ENCODE peak calls at places on chromosomes 16 and 17, in six cellular contexts. One of them, this sample, is unnamed. For H3K36me3 and H3K4me1, the result is how much of the 10 kb centered on the place peaks cover.

GRCh38 chr16:79838860-79839259 is 238.3 kb upstream of the MAF start:
- DNase-seq in Caco-2: no peak
- DNase-seq in esophagus squamous epithelium: no peak
- DNase-seq in GM23248: peak
- DNase-seq in tibial artery: no peak
- DNase-seq in CD4-positive, alpha-beta memory T cell: no peak
- DNase-seq in this sample: no peak

GRCh38 chr16:5508371-5508770 is 410.8 kb upstream of the EEF2KMT start:
- DNase-seq in Caco-2: no peak
- DNase-seq in esophagus squamous epithelium: no peak
- DNase-seq in GM23248: no peak
- DNase-seq in tibial artery: no peak
- DNase-seq in CD4-positive, alpha-beta memory T cell: no peak
- DNase-seq in this sample: no peak

GRCh38 chr17:81043725-81044427 is 8.9 kb downstream of the BAIAP2 start:
- DNase-seq in Caco-2: peak
- DNase-seq in esophagus squamous epithelium: no peak
- DNase-seq in GM23248: no peak
- DNase-seq in tibial artery: no peak
- DNase-seq in CD4-positive, alpha-beta memory T cell: no peak
- DNase-seq in this sample: no peak

GRCh38 chr17:82317394-82318168 is at the start of gene CD7:
- DNase-seq in Caco-2: no peak
- DNase-seq in esophagus squamous epithelium: no peak
- DNase-seq in GM23248: no peak
- DNase-seq in tibial artery: no peak
- DNase-seq in CD4-positive, alpha-beta memory T cell: peak
- DNase-seq in this sample: no peak

GRCh38 chr16:5336898-5337297 is 239.3 kb upstream of the EEF2KMT start:
- DNase-seq in Caco-2: no peak
- DNase-seq in esophagus squamous epithelium: no peak
- DNase-seq in GM23248: no peak
- DNase-seq in tibial artery: no peak
- DNase-seq in CD4-positive, alpha-beta memory T cell: no peak
- DNase-seq in this sample: no peak

GRCh38 chr16:88531931-88532433 is 38.2 kb upstream of the ZC3H18 start:
- DNase-seq in Caco-2: no peak
- DNase-seq in esophagus squamous epithelium: no peak
- DNase-seq in GM23248: no peak
- DNase-seq in tibial artery: no peak
- DNase-seq in CD4-positive, alpha-beta memory T cell: no peak
- DNase-seq in this sample: no peak

GRCh38 chr17:61250335-61250890 is 149.2 kb upstream of the TBX2 start:
- DNase-seq in Caco-2: no peak
- DNase-seq in esophagus squamous epithelium: no peak
- DNase-seq in GM23248: peak
- DNase-seq in tibial artery: no peak
- DNase-seq in CD4-positive, alpha-beta memory T cell: no peak
- DNase-seq in this sample: no peak

GRCh38 chr17:43446773-43447172 is 37.0 kb upstream of the DHX8 start:
- DNase-seq in Caco-2: no peak
- DNase-seq in esophagus squamous epithelium: no peak
- DNase-seq in GM23248: no peak
- DNase-seq in tibial artery: no peak
- DNase-seq in CD4-positive, alpha-beta memory T cell: no peak
- DNase-seq in this sample: no peak

GRCh38 chr16:70703041-70703834 is 17.4 kb upstream of the MTSS2 start:
- DNase-seq in Caco-2: no peak
- DNase-seq in esophagus squamous epithelium: no peak
- DNase-seq in GM23248: peak
- DNase-seq in tibial artery: peak
- DNase-seq in CD4-positive, alpha-beta memory T cell: no peak
- DNase-seq in this sample: no peak

DNA sequence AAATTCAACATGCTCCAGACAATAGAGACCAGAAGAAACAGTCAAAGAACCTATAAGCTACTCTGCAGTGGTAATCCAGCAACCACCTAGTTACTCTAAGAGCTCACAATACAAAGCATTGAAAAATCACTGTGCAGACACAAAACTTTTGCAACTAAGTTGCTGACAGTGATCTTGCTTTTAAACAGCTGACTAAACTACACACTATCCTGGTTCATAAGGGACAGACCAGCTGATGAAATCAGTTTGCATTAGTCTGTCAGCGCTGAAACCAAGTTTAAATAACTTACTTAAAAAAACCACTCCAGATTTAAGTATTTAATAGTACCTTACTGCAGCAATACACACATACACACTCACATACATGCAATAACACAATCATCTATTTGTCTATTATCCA is 4.6 kb downstream of the VEZF1 start:
- DNase-seq in Caco-2: no peak
- DNase-seq in esophagus squamous epithelium: no peak
- DNase-seq in GM23248: no peak
- DNase-seq in tibial artery: no peak
- DNase-seq in CD4-positive, alpha-beta memory T cell: no peak
- DNase-seq in this sample: no peak
- H3K4me3 ChIP-seq in Caco-2: no peak
- H3K4me3 ChIP-seq in esophagus squamous epithelium: no peak
- H3K4me3 ChIP-seq in GM23248: no peak
- H3K4me3 ChIP-seq in tibial artery: no peak
- H3K4me3 ChIP-seq in CD4-positive, alpha-beta memory T cell: no peak
- H3K4me3 ChIP-seq in this sample: no peak

DNA sequence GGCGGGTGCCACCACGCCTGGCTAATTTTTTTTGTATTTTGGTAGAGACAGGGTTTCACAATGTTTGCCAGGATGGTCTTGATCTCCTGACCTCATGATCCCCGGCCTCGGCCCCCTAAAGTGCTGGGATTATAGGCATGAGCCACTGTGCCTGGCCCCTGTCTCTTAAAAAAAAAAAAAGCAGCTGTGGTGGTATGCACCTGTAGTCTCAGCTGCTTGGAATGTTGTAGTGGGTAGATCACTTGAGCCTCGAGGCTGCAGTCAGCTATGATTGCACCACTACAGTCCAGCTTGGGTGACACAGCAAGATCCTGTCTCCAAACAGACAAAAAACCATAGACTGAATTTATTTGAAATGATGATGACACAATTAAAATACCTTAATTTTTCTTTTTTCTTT is 24.3 kb downstream of the CDK12 start:
- DNase-seq in Caco-2: peak
- DNase-seq in esophagus squamous epithelium: no peak
- DNase-seq in GM23248: peak
- DNase-seq in tibial artery: no peak
- DNase-seq in CD4-positive, alpha-beta memory T cell: no peak
- DNase-seq in this sample: no peak
- H3K36me3 ChIP-seq in Caco-2: under half
- H3K36me3 ChIP-seq in esophagus squamous epithelium: under half
- H3K36me3 ChIP-seq in GM23248: under half
- H3K36me3 ChIP-seq in tibial artery: under half
- H3K36me3 ChIP-seq in CD4-positive, alpha-beta memory T cell: under half
- H3K36me3 ChIP-seq in this sample: under half

GRCh38 chr16:67922740-67923139 is 8.9 kb downstream of the CTRL start:
- DNase-seq in Caco-2: no peak
- DNase-seq in esophagus squamous epithelium: no peak
- DNase-seq in GM23248: no peak
- DNase-seq in tibial artery: no peak
- DNase-seq in CD4-positive, alpha-beta memory T cell: no peak
- DNase-seq in this sample: no peak

GRCh38 chr16:67917140-67917851 is 14.4 kb downstream of the CTRL start:
- DNase-seq in Caco-2: no peak
- DNase-seq in esophagus squamous epithelium: no peak
- DNase-seq in GM23248: peak
- DNase-seq in tibial artery: no peak
- DNase-seq in CD4-positive, alpha-beta memory T cell: no peak
- DNase-seq in this sample: no peak

GRCh38 chr16:67922221-67922620 is 9.4 kb downstream of the CTRL start:
- DNase-seq in Caco-2: no peak
- DNase-seq in esophagus squamous epithelium: no peak
- DNase-seq in GM23248: no peak
- DNase-seq in tibial artery: no peak
- DNase-seq in CD4-positive, alpha-beta memory T cell: no peak
- DNase-seq in this sample: no peak

GRCh38 chr16:67917852-67918236 is 13.8 kb downstream of the CTRL start:
- DNase-seq in Caco-2: no peak
- DNase-seq in esophagus squamous epithelium: no peak
- DNase-seq in GM23248: peak
- DNase-seq in tibial artery: no peak
- DNase-seq in CD4-positive, alpha-beta memory T cell: no peak
- DNase-seq in this sample: no peak

GRCh38 chr16:67919618-67920210 is 11.9 kb downstream of the CTRL start:
- DNase-seq in Caco-2: no peak
- DNase-seq in esophagus squamous epithelium: no peak
- DNase-seq in GM23248: peak
- DNase-seq in tibial artery: no peak
- DNase-seq in CD4-positive, alpha-beta memory T cell: no peak
- DNase-seq in this sample: no peak
- H3K4me1 ChIP-seq in Caco-2: under half
- H3K4me1 ChIP-seq in esophagus squamous epithelium: under half
- H3K4me1 ChIP-seq in GM23248: under half
- H3K4me1 ChIP-seq in tibial artery: half or more
- H3K4me1 ChIP-seq in CD4-positive, alpha-beta memory T cell: under half
- H3K4me1 ChIP-seq in this sample: under half

GRCh38 chr17:21525464-21526130 is 149.4 kb downstream of the KCNJ12 start:
- DNase-seq in Caco-2: no peak
- DNase-seq in esophagus squamous epithelium: no peak
- DNase-seq in GM23248: no peak
- DNase-seq in tibial artery: no peak
- DNase-seq in CD4-positive, alpha-beta memory T cell: no peak
- DNase-seq in this sample: no peak

GRCh38 chr17:21522755-21523154 is 146.6 kb downstream of the KCNJ12 start:
- DNase-seq in Caco-2: no peak
- DNase-seq in esophagus squamous epithelium: no peak
- DNase-seq in GM23248: no peak
- DNase-seq in tibial artery: no peak
- DNase-seq in CD4-positive, alpha-beta memory T cell: no peak
- DNase-seq in this sample: no peak

GRCh38 chr17:21524211-21524591 is 148.0 kb downstream of the KCNJ12 start:
- DNase-seq in Caco-2: no peak
- DNase-seq in esophagus squamous epithelium: no peak
- DNase-seq in GM23248: no peak
- DNase-seq in tibial artery: no peak
- DNase-seq in CD4-positive, alpha-beta memory T cell: no peak
- DNase-seq in this sample: no peak

GRCh38 chr17:21528031-21528684 is 152.0 kb downstream of the KCNJ12 start:
- DNase-seq in Caco-2: no peak
- DNase-seq in esophagus squamous epithelium: no peak
- DNase-seq in GM23248: no peak
- DNase-seq in tibial artery: no peak
- DNase-seq in CD4-positive, alpha-beta memory T cell: no peak
- DNase-seq in this sample: no peak

DNA sequence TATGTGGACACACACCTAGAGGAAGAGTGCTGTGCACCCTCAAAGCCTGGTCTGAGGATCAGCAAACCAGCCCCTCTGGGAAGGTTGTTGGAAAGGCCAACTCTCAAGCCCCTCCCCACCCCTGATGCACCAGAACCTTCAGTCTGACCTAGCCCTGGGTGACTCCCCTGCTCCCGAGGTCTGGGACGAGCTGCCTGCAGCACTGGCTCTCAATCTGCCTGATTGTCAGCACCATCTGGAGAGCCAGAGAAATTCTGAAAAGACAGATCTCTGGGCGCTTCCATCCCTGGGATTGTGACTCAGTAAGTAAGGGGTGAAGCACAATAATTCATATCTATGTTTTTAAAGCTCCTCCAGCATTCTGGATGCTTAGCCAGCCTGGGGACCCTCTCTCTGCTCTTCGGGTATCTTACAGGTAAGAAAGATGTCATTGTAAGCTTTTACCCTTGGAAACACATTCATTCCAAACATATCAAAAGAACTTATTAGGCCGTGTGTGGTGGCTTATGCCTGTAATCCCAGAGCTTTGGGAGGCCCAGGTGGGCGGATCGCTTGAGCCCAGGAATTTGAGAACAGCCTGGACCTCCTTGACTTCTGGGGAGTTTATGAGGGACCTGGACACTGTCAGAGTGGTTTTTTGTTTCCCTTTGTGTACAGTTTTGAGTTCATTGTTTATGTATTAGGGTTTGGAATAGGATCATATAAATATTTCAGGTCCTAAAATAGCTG is 147.5 kb downstream of the KCNJ12 start:
- DNase-seq in Caco-2: no peak
- DNase-seq in esophagus squamous epithelium: no peak
- DNase-seq in GM23248: no peak
- DNase-seq in tibial artery: no peak
- DNase-seq in CD4-positive, alpha-beta memory T cell: no peak
- DNase-seq in this sample: no peak
- H3K4me3 ChIP-seq in Caco-2: no peak
- H3K4me3 ChIP-seq in esophagus squamous epithelium: no peak
- H3K4me3 ChIP-seq in GM23248: no peak
- H3K4me3 ChIP-seq in tibial artery: no peak
- H3K4me3 ChIP-seq in CD4-positive, alpha-beta memory T cell: no peak
- H3K4me3 ChIP-seq in this sample: no peak

GRCh38 chr17:55290721-55291507 is 26.2 kb downstream of the HLF start:
- DNase-seq in Caco-2: no peak
- DNase-seq in esophagus squamous epithelium: no peak
- DNase-seq in GM23248: no peak
- DNase-seq in tibial artery: no peak
- DNase-seq in CD4-positive, alpha-beta memory T cell: no peak
- DNase-seq in this sample: no peak

GRCh38 chr17:55286681-55287589 is 22.2 kb downstream of the HLF start:
- DNase-seq in Caco-2: peak
- DNase-seq in esophagus squamous epithelium: no peak
- DNase-seq in GM23248: peak
- DNase-seq in tibial artery: no peak
- DNase-seq in CD4-positive, alpha-beta memory T cell: no peak
- DNase-seq in this sample: no peak

GRCh38 chr17:55289106-55289446 is 24.3 kb downstream of the HLF start:
- DNase-seq in Caco-2: no peak
- DNase-seq in esophagus squamous epithelium: no peak
- DNase-seq in GM23248: no peak
- DNase-seq in tibial artery: no peak
- DNase-seq in CD4-positive, alpha-beta memory T cell: no peak
- DNase-seq in this sample: no peak

GRCh38 chr17:55289978-55290377 is 25.2 kb downstream of the HLF start:
- DNase-seq in Caco-2: no peak
- DNase-seq in esophagus squamous epithelium: no peak
- DNase-seq in GM23248: no peak
- DNase-seq in tibial artery: no peak
- DNase-seq in CD4-positive, alpha-beta memory T cell: no peak
- DNase-seq in this sample: no peak

DNA sequence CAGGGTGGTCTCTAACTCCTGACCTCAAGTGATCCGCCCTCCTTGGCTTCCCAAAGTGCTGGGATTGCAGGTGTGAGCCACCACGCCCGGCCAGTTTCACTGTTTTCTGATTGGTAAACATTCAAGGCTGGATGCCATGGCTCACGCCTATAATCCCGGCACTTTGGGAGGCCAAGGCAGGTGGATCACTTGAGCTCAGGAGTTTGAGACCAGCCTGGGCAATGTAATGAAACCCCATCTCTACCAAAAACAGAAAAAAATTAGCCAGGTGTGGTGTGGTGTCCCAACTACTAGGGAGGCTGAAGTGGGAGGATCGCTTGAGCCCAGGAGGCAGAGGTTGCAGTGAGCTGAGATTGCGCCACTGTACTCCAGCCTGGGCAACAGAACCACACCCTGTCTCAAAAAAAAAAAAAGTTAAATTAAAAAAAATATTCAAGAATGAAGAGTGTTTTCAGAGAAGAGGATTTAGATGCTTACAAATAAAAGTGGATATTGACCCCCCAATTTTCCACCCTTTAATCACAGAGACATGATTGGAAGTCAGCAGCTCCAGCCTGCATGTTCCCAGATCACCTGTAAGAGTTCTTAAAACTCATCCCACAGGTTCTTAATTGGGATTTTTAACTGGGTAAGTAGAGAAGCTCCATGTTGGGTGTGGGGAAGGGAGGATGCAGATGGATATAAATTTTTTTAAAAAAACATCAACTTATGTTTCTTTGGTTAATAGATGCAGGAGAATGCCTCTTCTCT is 23.8 kb downstream of the HLF start:
- DNase-seq in Caco-2: no peak
- DNase-seq in esophagus squamous epithelium: no peak
- DNase-seq in GM23248: no peak
- DNase-seq in tibial artery: no peak
- DNase-seq in CD4-positive, alpha-beta memory T cell: no peak
- DNase-seq in this sample: no peak
- H3K36me3 ChIP-seq in Caco-2: under half
- H3K36me3 ChIP-seq in esophagus squamous epithelium: under half
- H3K36me3 ChIP-seq in GM23248: under half
- H3K36me3 ChIP-seq in tibial artery: under half
- H3K36me3 ChIP-seq in CD4-positive, alpha-beta memory T cell: under half
- H3K36me3 ChIP-seq in this sample: under half

This sample was measured in HAP-1.